ENCODE peak calls at places on chromosomes 7 and 10, in eight cellular contexts. C is fibroblast of pulmonary artery, O is GM23338, J is esophagus squamous epithelium, S is GM13977, B is RWPE1, Y is thoracic aorta, Z is body of pancreas. F is an unnamed sample.

GRCh38 chr10:86945361-86946214 is 11.8 kb downstream of the MMRN2 start:
- DNase-seq in C (no peak), O (peak; percentile 89), J (no peak), S (no peak), B (no peak), Y (peak; percentile 3), Z (no peak), F (no peak)

GRCh38 chr7:144835166-144835611 is 664 bp downstream of the TPK1 start:
- DNase-seq in C (peak; percentile 59), O (peak; percentile 59), J (no peak), S (peak; percentile 50), B (no peak), Y (no peak), Z (peak; percentile 33), F (no peak)

GRCh38 chr10:48745662-48746245 is 61.1 kb downstream of the WDFY4 start:
- DNase-seq in C (no peak), O (peak; percentile 87), J (no peak), S (no peak), B (no peak), Y (no peak), Z (no peak), F (no peak)

GRCh38 chr7:78386520-78386919 is 587.9 kb downstream of the PHTF2 start:
- DNase-seq in C (no peak), O (no peak), J (no peak), S (no peak), B (no peak), Y (no peak), Z (no peak), F (no peak)

GRCh38 chr7:107865956-107866775 is 24.8 kb upstream of the DLD start:
- DNase-seq in C (no peak), O (no peak), J (no peak), S (no peak), B (no peak), Y (no peak), Z (no peak), F (no peak)

GRCh38 chr10:78959901-78960300 is 108.9 kb upstream of the ZMIZ1 start:
- DNase-seq in C (no peak), O (no peak), J (no peak), S (no peak), B (no peak), Y (no peak), Z (no peak), F (no peak)

GRCh38 chr10:819326-819725 is 112.2 kb downstream of the LARP4B start:
- DNase-seq in C (peak; percentile 48), O (no peak), J (no peak), S (no peak), B (no peak), Y (no peak), Z (no peak), F (no peak)

GRCh38 chr7:101507791-101508252 is 121.3 kb downstream of the MYL10 start:
- DNase-seq in C (peak; percentile 46), O (peak; percentile 97), J (no peak), S (peak; percentile 57), B (peak; percentile 40), Y (no peak), Z (peak; percentile 17), F (no peak)

GRCh38 chr10:44157574-44157973 is 227.3 kb downstream of the CXCL12 start:
- DNase-seq in C (no peak), O (no peak), J (no peak), S (no peak), B (no peak), Y (no peak), Z (no peak), F (no peak)

GRCh38 chr10:48819806-48820205 is 119.8 kb downstream of the LRRC18 start:
- DNase-seq in C (no peak), O (no peak), J (no peak), S (no peak), B (no peak), Y (no peak), Z (no peak), F (no peak)

GRCh38 chr7:94436018-94436604 is 41.4 kb downstream of the COL1A2 start:
- DNase-seq in C (peak; percentile 89), O (peak; percentile 91), J (no peak), S (peak; percentile 31), B (peak; percentile 61), Y (peak; percentile 31), Z (peak; percentile 80), F (peak; percentile 44)

GRCh38 chr10:49759787-49760551 is 2.2 kb downstream of the OGDHL start:
- DNase-seq in C (no peak), O (peak; percentile 3), J (no peak), S (no peak), B (no peak), Y (no peak), Z (no peak), F (no peak)

GRCh38 chr10:13970231-13970966 is 360.3 kb downstream of the FRMD4A start:
- DNase-seq in C (no peak), O (peak; percentile 26), J (no peak), S (no peak), B (no peak), Y (no peak), Z (no peak), F (no peak)

GRCh38 chr7:155398944-155399343 is 59.0 kb upstream of the EN2 start:
- DNase-seq in C (no peak), O (no peak), J (no peak), S (no peak), B (no peak), Y (no peak), Z (no peak), F (no peak)

GRCh38 chr7:5777932-5778331 is 3.5 kb downstream of the RNF216 start:
- DNase-seq in C (no peak), O (no peak), J (no peak), S (no peak), B (no peak), Y (no peak), Z (no peak), F (no peak)

GRCh38 chr7:150867592-150867991 is 15.3 kb downstream of the AOC1 start:
- DNase-seq in C (no peak), O (no peak), J (no peak), S (peak; percentile 1), B (no peak), Y (no peak), Z (no peak), F (no peak)

GRCh38 chr7:40419832-40420231 is 285.0 kb downstream of the SUGCT start:
- DNase-seq in C (peak; percentile 6), O (no peak), J (no peak), S (no peak), B (no peak), Y (no peak), Z (no peak), F (no peak)

GRCh38 chr10:95290801-95291633 is at the start of gene PDLIM1:
- DNase-seq in C (peak; percentile 68), O (peak; percentile 81), J (peak; percentile 16), S (peak; percentile 93), B (peak; percentile 93), Y (no peak), Z (peak; percentile 81), F (no peak)

DNA sequence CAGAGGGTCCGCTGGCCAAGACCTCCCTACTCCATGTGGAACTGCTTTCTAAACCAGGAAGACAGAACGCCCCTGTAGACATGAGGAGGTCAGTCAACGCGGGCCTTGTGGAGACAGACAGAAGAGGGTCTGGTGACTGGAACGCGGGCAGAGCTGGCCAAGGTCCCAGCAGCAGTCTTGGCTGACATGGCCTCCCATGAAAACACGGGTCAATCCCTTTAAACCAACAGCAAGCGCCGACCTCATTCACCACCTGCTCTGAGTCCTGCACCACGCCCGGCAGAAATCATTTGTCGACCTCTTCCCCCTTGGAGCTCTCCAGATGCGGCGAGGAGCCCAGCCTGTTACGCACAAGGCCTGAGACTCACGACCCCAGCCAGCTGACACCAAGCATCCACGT is 78.5 kb downstream of the ZRANB1 start:
- DNase-seq in C (no peak), O (no peak), J (no peak), S (no peak), B (no peak), Y (no peak), Z (no peak), F (no peak)
- TF ChIP-seq CTCF in C (no peak), O (no peak), J (no peak), S (no peak), B (no peak), Y (no peak), Z (no peak), F (no peak)

DNA sequence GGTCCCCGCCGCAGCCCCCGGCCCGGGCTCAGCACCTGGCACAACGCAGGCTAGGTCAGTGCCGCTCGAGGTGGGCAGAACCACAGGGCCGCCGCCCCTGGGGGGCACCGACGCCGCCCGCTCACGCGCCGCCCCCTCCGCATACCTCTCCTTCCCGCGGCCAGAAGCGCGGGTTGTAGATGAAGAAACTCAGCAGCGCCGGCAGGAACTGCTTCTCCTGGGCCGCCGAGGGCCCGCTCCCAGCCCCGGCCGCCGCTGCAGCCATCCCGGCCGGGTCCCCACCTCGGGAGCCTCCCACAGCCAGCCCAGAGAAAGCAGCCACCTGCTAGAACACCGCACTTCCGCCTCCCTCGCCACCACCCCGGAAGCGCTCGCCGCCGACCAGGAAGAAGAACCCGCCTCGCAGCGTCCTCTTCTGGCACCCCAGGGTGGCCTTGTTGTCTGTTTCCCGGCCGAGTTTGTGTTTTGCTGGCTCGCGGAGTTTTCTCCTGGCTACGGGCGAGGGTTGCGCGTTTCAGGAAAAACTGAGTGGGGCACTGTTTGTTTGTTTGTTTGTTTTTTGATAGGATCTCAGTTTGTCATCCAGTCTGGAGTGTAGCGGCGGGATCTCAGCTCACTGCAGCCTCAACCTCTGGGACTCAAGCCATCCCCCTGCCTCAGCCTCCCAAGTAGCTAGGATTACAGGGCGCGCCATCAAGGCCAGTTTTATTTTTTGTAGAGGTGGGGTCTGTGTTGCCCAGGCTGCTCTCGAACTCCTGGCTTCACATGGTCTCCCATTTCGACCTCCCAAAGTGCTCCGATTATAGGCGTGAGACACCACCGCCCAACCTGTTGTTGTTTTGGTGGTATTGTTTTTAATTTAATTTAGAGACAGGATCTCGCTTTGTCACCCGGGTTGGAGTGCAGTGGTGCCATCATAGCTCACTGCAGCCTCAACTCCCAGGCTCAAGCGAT is 17.7 kb downstream of the OCM2 start:
- DNase-seq in C (peak; percentile 69), O (peak; percentile 71), J (peak; percentile 21), S (peak; percentile 94), B (peak; percentile 85), Y (peak; percentile 40), Z (peak; percentile 87), F (peak; percentile 47)
- TF ChIP-seq CTCF in C (peak; percentile 31), O (no peak), J (no peak), S (peak; percentile 66), B (peak; percentile 45), Y (no peak), Z (no peak), F (no peak)

GRCh38 chr7:115475774-115476407 is 554.0 kb downstream of the MDFIC start:
- DNase-seq in C (no peak), O (peak; percentile 68), J (no peak), S (no peak), B (no peak), Y (no peak), Z (no peak), F (no peak)
- TF ChIP-seq CTCF in C (no peak), O (peak; percentile 37), J (no peak), S (peak; percentile 45), B (no peak), Y (no peak), Z (no peak), F (no peak)

DNA sequence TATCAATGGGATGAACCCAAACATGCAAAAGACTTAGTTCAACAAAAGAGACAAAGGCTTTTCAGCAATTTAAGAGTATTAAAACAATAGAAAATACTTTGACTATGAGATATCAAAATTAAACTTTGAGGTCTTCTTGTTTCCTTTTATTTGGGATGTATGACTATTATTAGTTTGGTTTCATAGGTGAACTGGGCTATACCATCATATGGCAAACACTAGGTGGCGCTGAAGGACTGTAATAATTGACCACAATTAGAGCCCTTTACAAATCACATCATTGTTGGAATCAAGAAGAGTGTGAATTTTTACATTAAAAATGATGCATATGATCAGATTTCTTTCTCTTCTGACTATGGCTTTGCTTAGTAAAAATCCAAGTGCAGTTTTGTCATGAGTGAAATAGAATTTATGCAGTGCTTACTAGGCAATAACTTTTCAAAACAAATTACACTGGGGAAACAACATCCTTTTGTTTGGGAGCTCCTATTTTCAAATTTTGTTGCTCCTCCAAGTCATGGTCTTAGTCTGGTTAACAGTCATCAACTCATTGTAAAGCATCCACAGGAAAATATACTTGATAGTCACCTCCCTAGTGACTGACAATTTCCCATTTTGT is 14.7 kb upstream of the NXPH1 start:
- DNase-seq in C (peak; percentile 76), O (peak; percentile 90), J (no peak), S (no peak), B (peak; percentile 36), Y (no peak), Z (peak; percentile 69), F (peak; percentile 40)
- TF ChIP-seq CTCF in C (peak; percentile 69), O (peak; percentile 93), J (peak; percentile 45), S (peak; percentile 69), B (peak; percentile 86), Y (peak; percentile 54), Z (peak; percentile 41), F (peak; percentile 23)

F was measured in omental fat pad.